ENCODE peak calls at places on chromosome 3, in seven cellular contexts. S is IMR-90, G is epithelial cell of esophagus, T is epithelial cell of proximal tubule, H is fibroblast of pulmonary artery, M is tibial artery, E is fibroblast of the aortic adventitia. B is an unnamed sample.

GRCh38 chr3:74465652-74466415 is 148.6 kb downstream of the CNTN3 start:
- DNase-seq in S (peak), G (no peak), T (no peak), H (peak), M (no peak), E (peak), B (no peak)

GRCh38 chr3:194397757-194398312 is 1.2 kb downstream of the GP5 start:
- DNase-seq in S (no peak), G (peak), T (no peak), H (no peak), M (no peak), E (no peak), B (peak)

GRCh38 chr3:177452487-177452886 is 255.2 kb upstream of the TBL1XR1 start:
- DNase-seq in S (peak), G (peak), T (peak), H (peak), M (no peak), E (peak), B (peak)

GRCh38 chr3:57131210-57131588 is 34.0 kb downstream of the IL17RD start:
- DNase-seq in S (no peak), G (no peak), T (no peak), H (no peak), M (no peak), E (no peak), B (no peak)

GRCh38 chr3:42264399-42265058 is 1.5 kb downstream of the CCK start:
- DNase-seq in S (peak), G (peak), T (no peak), H (peak), M (peak), E (peak), B (no peak)

GRCh38 chr3:47365213-47366153 is 15.3 kb upstream of the PTPN23 start:
- DNase-seq in S (peak), G (peak), T (no peak), H (peak), M (no peak), E (peak), B (peak)

GRCh38 chr3:27345493-27345892 is 23.7 kb downstream of the NEK10 start:
- DNase-seq in S (no peak), G (peak), T (no peak), H (no peak), M (no peak), E (no peak), B (no peak)

GRCh38 chr3:4772171-4772804 is 206.9 kb upstream of the BHLHE40 start:
- DNase-seq in S (peak), G (peak), T (no peak), H (peak), M (peak), E (peak), B (peak)

GRCh38 chr3:89740029-89740880 is 632.8 kb downstream of the EPHA3 start:
- DNase-seq in S (no peak), G (no peak), T (no peak), H (no peak), M (no peak), E (no peak), B (no peak)

GRCh38 chr3:25589783-25590258 is 74.9 kb downstream of the TOP2B start:
- DNase-seq in S (no peak), G (no peak), T (no peak), H (no peak), M (no peak), E (no peak), B (no peak)

GRCh38 chr3:174216948-174217718 is 642.0 kb upstream of the NAALADL2 start:
- DNase-seq in S (no peak), G (no peak), T (no peak), H (no peak), M (no peak), E (no peak), B (no peak)

GRCh38 chr3:127887321-127887720 is 27.7 kb upstream of the KBTBD12 start:
- DNase-seq in S (no peak), G (peak), T (peak), H (no peak), M (no peak), E (no peak), B (no peak)

GRCh38 chr3:90033242-90033641 is 925.8 kb downstream of the EPHA3 start:
- DNase-seq in S (no peak), G (no peak), T (no peak), H (no peak), M (no peak), E (no peak), B (no peak)

GRCh38 chr3:13378155-13378554 is 42.0 kb downstream of the NUP210 start:
- DNase-seq in S (peak), G (no peak), T (no peak), H (no peak), M (no peak), E (no peak), B (no peak)

GRCh38 chr3:37582117-37582516 is 279.6 kb upstream of the CTDSPL start:
- DNase-seq in S (no peak), G (no peak), T (no peak), H (no peak), M (no peak), E (no peak), B (no peak)

DNA sequence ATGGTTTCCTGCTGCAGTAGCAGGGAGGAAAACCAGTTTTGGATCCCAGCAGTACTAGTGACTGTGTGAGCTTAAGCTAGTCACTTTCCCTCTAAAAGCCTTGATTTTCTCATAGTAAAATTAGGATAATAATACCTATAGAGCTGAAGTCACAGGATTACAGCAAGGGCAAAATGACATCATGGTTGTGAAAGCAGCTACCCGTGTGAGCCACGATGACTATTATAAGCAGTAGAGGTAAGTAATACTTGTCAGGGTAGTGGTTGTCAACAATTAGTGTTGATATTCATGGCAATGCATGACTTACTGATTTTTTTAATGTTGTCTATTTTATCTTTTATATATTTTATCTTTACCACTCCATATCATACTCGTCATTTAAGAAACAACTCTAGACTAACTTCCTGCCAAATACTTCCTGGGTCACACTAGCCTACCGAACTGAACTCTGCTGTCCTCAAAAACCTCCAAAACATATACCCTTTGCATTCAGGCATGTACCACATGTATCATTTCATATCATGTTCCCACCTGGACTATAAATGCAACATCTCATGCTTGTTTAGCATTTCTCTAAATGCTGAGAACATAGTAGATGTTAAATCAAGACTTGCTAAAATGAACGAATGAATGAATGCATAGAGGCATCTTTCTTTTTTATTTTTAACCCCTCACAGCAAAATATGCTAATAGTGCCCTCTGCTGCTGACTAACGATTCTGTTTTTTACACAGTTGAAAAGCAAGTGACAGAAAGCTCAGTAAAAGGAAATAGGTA is 172.6 kb downstream of the P3H2 start:
- DNase-seq in S (peak), G (peak), T (no peak), H (peak), M (no peak), E (peak), B (peak)
- TF ChIP-seq CTCF in S (peak), G (peak), T (peak), H (peak), M (peak), E (peak), B (peak)

DNA sequence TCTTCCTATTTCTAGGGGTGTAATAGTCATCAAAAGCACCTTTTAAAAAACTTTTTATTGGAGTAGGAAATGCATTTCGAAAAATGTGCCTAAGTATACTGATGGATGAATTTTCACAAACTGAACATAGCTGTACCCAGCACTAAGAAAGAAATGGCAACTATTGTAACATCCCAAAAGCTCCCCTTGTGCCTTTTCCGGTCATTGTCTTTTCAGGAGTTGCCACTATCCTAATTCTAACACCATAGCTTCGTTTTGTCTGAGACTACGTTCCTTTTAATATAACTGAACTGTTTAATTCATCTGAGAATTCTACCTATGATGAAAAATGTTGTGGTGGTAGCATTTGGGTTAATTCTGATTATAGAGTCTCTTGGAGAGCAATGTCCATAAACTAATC is 1.9 kb downstream of the TIMMDC1 start:
- DNase-seq in S (no peak), G (no peak), T (no peak), H (no peak), M (no peak), E (no peak), B (peak)
- H3K4me3 ChIP-seq in S (no peak), G (peak), T (peak), H (peak), M (no peak), E (no peak), B (peak)

GRCh38 chr3:122893754-122894668 is 99.1 kb downstream of the SLC49A4 start:
- DNase-seq in S (peak), G (peak), T (no peak), H (no peak), M (no peak), E (peak), B (no peak)
- TF ChIP-seq CTCF in S (no peak), G (no peak), T (no peak), H (no peak), M (no peak), E (no peak), B (no peak)

GRCh38 chr3:87225659-87226058 is 1.4 kb upstream of the CHMP2B start:
- DNase-seq in S (no peak), G (no peak), T (no peak), H (peak), M (no peak), E (no peak), B (no peak)
- H3K4me3 ChIP-seq in S (no peak), G (no peak), T (no peak), H (no peak), M (no peak), E (no peak), B (no peak)

B was measured in endothelial cell of umbilical vein.